ENCODE peak calls at places on chromosomes 13 and 19, in ten cellular contexts. One of them, this sample, is unnamed.

GRCh38 chr19:47020992-47021496 is 1.4 kb downstream of the NPAS1 start:
- DNase-seq in GM18507: no peak
- DNase-seq in astrocyte of the cerebellum: no peak
- DNase-seq in NB4: peak
- DNase-seq in activated T-cell treated with anti-CD3 and anti-CD28 coated beads, Interleukin-2, amount 50 U/mL, for 72 hours: no peak
- DNase-seq in pancreas: no peak
- DNase-seq in ELF-1: no peak
- DNase-seq in fibroblast of lung: no peak
- DNase-seq in stimulated activated CD4-positive, alpha-beta T cell treated with anti-CD3 and anti-CD28 coated beads, Interleukin-1b, Interleukin-23, amount 100 ng/mL, for 4 hours: no peak
- DNase-seq in GM03348: peak
- DNase-seq in this sample: no peak

GRCh38 chr19:38693380-38694223 is 46.2 kb downstream of the ACTN4 start:
- DNase-seq in NB4: peak
- DNase-seq in ELF-1: peak
- DNase-seq in GM03348: peak
- DNase-seq in astrocyte of the cerebellum: peak
- DNase-seq in stimulated activated CD4-positive, alpha-beta T cell treated with anti-CD3 and anti-CD28 coated beads, Interleukin-1b, Interleukin-23, amount 100 ng/mL, for 4 hours: no peak
- DNase-seq in activated T-cell treated with anti-CD3 and anti-CD28 coated beads, Interleukin-2, amount 50 U/mL, for 72 hours: peak
- DNase-seq in fibroblast of lung: peak
- DNase-seq in GM18507: no peak
- DNase-seq in pancreas: no peak
- DNase-seq in this sample: no peak

GRCh38 chr13:41401371-41401770 is 56.0 kb upstream of the RGCC start:
- DNase-seq in GM18507: no peak
- DNase-seq in astrocyte of the cerebellum: no peak
- DNase-seq in stimulated activated CD4-positive, alpha-beta T cell treated with anti-CD3 and anti-CD28 coated beads, Interleukin-1b, Interleukin-23, amount 100 ng/mL, for 4 hours: no peak
- DNase-seq in GM03348: no peak
- DNase-seq in activated T-cell treated with anti-CD3 and anti-CD28 coated beads, Interleukin-2, amount 50 U/mL, for 72 hours: no peak
- DNase-seq in ELF-1: peak
- DNase-seq in pancreas: no peak
- DNase-seq in NB4: peak
- DNase-seq in fibroblast of lung: no peak
- DNase-seq in this sample: no peak

GRCh38 chr13:39397866-39398265 is 205.1 kb downstream of the LHFPL6 start:
- DNase-seq in GM03348: no peak
- DNase-seq in activated T-cell treated with anti-CD3 and anti-CD28 coated beads, Interleukin-2, amount 50 U/mL, for 72 hours: no peak
- DNase-seq in stimulated activated CD4-positive, alpha-beta T cell treated with anti-CD3 and anti-CD28 coated beads, Interleukin-1b, Interleukin-23, amount 100 ng/mL, for 4 hours: no peak
- DNase-seq in ELF-1: no peak
- DNase-seq in GM18507: no peak
- DNase-seq in NB4: no peak
- DNase-seq in fibroblast of lung: no peak
- DNase-seq in pancreas: no peak
- DNase-seq in astrocyte of the cerebellum: no peak
- DNase-seq in this sample: no peak

GRCh38 chr13:108795841-108796240 is 166.4 kb downstream of the MYO16 start:
- DNase-seq in pancreas: no peak
- DNase-seq in activated T-cell treated with anti-CD3 and anti-CD28 coated beads, Interleukin-2, amount 50 U/mL, for 72 hours: no peak
- DNase-seq in GM03348: peak
- DNase-seq in fibroblast of lung: no peak
- DNase-seq in NB4: no peak
- DNase-seq in ELF-1: no peak
- DNase-seq in astrocyte of the cerebellum: peak
- DNase-seq in stimulated activated CD4-positive, alpha-beta T cell treated with anti-CD3 and anti-CD28 coated beads, Interleukin-1b, Interleukin-23, amount 100 ng/mL, for 4 hours: no peak
- DNase-seq in GM18507: no peak
- DNase-seq in this sample: no peak

GRCh38 chr13:84962141-84962750 is 837.0 kb downstream of the SLITRK6 start:
- DNase-seq in astrocyte of the cerebellum: no peak
- DNase-seq in activated T-cell treated with anti-CD3 and anti-CD28 coated beads, Interleukin-2, amount 50 U/mL, for 72 hours: no peak
- DNase-seq in ELF-1: no peak
- DNase-seq in NB4: no peak
- DNase-seq in GM03348: no peak
- DNase-seq in stimulated activated CD4-positive, alpha-beta T cell treated with anti-CD3 and anti-CD28 coated beads, Interleukin-1b, Interleukin-23, amount 100 ng/mL, for 4 hours: no peak
- DNase-seq in GM18507: no peak
- DNase-seq in pancreas: no peak
- DNase-seq in fibroblast of lung: no peak
- DNase-seq in this sample: no peak

GRCh38 chr13:74715718-74716117 is 581.5 kb upstream of the KLF12 start:
- DNase-seq in GM18507: no peak
- DNase-seq in stimulated activated CD4-positive, alpha-beta T cell treated with anti-CD3 and anti-CD28 coated beads, Interleukin-1b, Interleukin-23, amount 100 ng/mL, for 4 hours: no peak
- DNase-seq in activated T-cell treated with anti-CD3 and anti-CD28 coated beads, Interleukin-2, amount 50 U/mL, for 72 hours: no peak
- DNase-seq in NB4: peak
- DNase-seq in pancreas: no peak
- DNase-seq in GM03348: peak
- DNase-seq in astrocyte of the cerebellum: no peak
- DNase-seq in ELF-1: no peak
- DNase-seq in fibroblast of lung: no peak
- DNase-seq in this sample: no peak

GRCh38 chr13:49395416-49396277 is 48.2 kb downstream of the CAB39L start:
- DNase-seq in activated T-cell treated with anti-CD3 and anti-CD28 coated beads, Interleukin-2, amount 50 U/mL, for 72 hours: no peak
- DNase-seq in NB4: no peak
- DNase-seq in GM03348: peak
- DNase-seq in ELF-1: no peak
- DNase-seq in astrocyte of the cerebellum: peak
- DNase-seq in stimulated activated CD4-positive, alpha-beta T cell treated with anti-CD3 and anti-CD28 coated beads, Interleukin-1b, Interleukin-23, amount 100 ng/mL, for 4 hours: no peak
- DNase-seq in pancreas: no peak
- DNase-seq in GM18507: no peak
- DNase-seq in fibroblast of lung: no peak
- DNase-seq in this sample: no peak

GRCh38 chr19:39128511-39129079 is 3.0 kb downstream of the PAK4 start:
- DNase-seq in fibroblast of lung: no peak
- DNase-seq in activated T-cell treated with anti-CD3 and anti-CD28 coated beads, Interleukin-2, amount 50 U/mL, for 72 hours: no peak
- DNase-seq in GM03348: peak
- DNase-seq in GM18507: no peak
- DNase-seq in ELF-1: peak
- DNase-seq in pancreas: peak
- DNase-seq in stimulated activated CD4-positive, alpha-beta T cell treated with anti-CD3 and anti-CD28 coated beads, Interleukin-1b, Interleukin-23, amount 100 ng/mL, for 4 hours: no peak
- DNase-seq in astrocyte of the cerebellum: no peak
- DNase-seq in NB4: no peak
- DNase-seq in this sample: peak

GRCh38 chr19:2529473-2529918 is 53.6 kb downstream of the GADD45B start:
- DNase-seq in NB4: peak
- DNase-seq in astrocyte of the cerebellum: no peak
- DNase-seq in fibroblast of lung: peak
- DNase-seq in stimulated activated CD4-positive, alpha-beta T cell treated with anti-CD3 and anti-CD28 coated beads, Interleukin-1b, Interleukin-23, amount 100 ng/mL, for 4 hours: no peak
- DNase-seq in GM18507: no peak
- DNase-seq in activated T-cell treated with anti-CD3 and anti-CD28 coated beads, Interleukin-2, amount 50 U/mL, for 72 hours: no peak
- DNase-seq in ELF-1: peak
- DNase-seq in GM03348: peak
- DNase-seq in pancreas: no peak
- DNase-seq in this sample: no peak

GRCh38 chr13:40644838-40645620 is 21.4 kb downstream of the FOXO1 start:
- DNase-seq in stimulated activated CD4-positive, alpha-beta T cell treated with anti-CD3 and anti-CD28 coated beads, Interleukin-1b, Interleukin-23, amount 100 ng/mL, for 4 hours: no peak
- DNase-seq in GM03348: no peak
- DNase-seq in fibroblast of lung: no peak
- DNase-seq in GM18507: no peak
- DNase-seq in astrocyte of the cerebellum: no peak
- DNase-seq in pancreas: no peak
- DNase-seq in NB4: no peak
- DNase-seq in activated T-cell treated with anti-CD3 and anti-CD28 coated beads, Interleukin-2, amount 50 U/mL, for 72 hours: peak
- DNase-seq in ELF-1: no peak
- DNase-seq in this sample: no peak